ENCODE peak calls at places on chromosomes 7 and 10, in five cellular contexts. S is fibroblast of the aortic adventitia, M is fibroblast of lung, K is GM18507, H is choroid plexus epithelial cell. J is an unnamed sample.

GRCh38 chr10:16155761-16156322 is 281.0 kb upstream of the PTER start:
- DNase-seq in S (no peak), H (no peak), K (no peak), M (no peak), J (no peak)

GRCh38 chr10:126376956-126377355 is 11.3 kb downstream of the ADAM12 start:
- DNase-seq in H (peak; percentile 73), K (no peak), M (peak; percentile 80), S (peak; percentile 62), J (peak; percentile 34)

GRCh38 chr10:46048152-46048551 is 2.1 kb upstream of the MSMB start:
- DNase-seq in M (no peak), H (no peak), S (no peak), K (no peak), J (no peak)

GRCh38 chr7:142301923-142302550 is 44.2 kb upstream of the PRSS58 start:
- DNase-seq in M (peak; percentile 6), H (peak; percentile 45), S (peak; percentile 16), K (no peak), J (no peak)

GRCh38 chr10:15472431-15473400 is 101.6 kb upstream of the FAM171A1 start:
- DNase-seq in M (peak; percentile 88), K (no peak), S (peak; percentile 93), H (peak; percentile 98), J (peak; percentile 68)

GRCh38 chr7:23680417-23681405 is 712 bp downstream of the FAM221A start:
- DNase-seq in S (peak; percentile 51), H (peak; percentile 75), M (peak; percentile 60), K (no peak), J (peak; percentile 32)

GRCh38 chr10:118682518-118682917 is 72.3 kb downstream of the CACUL1 start:
- DNase-seq in M (no peak), K (no peak), H (no peak), S (no peak), J (peak; percentile 7)

GRCh38 chr7:45979275-45980180 is 58.5 kb upstream of the IGFBP3 start:
- DNase-seq in K (no peak), M (no peak), S (no peak), H (no peak), J (no peak)

GRCh38 chr10:69092959-69093850 is 5.3 kb downstream of the SRGN start:
- DNase-seq in S (peak; percentile 94), H (peak; percentile 93), M (peak; percentile 76), K (peak; percentile 51), J (peak; percentile 92)

GRCh38 chr10:122499491-122499941 is 38.2 kb downstream of the HTRA1 start:
- DNase-seq in H (peak; percentile 74), M (peak; percentile 44), K (no peak), S (peak; percentile 88), J (peak; percentile 44)

GRCh38 chr10:32005050-32005449 is 51.2 kb downstream of the KIF5B start:
- DNase-seq in M (peak; percentile 33), S (peak; percentile 55), H (peak; percentile 72), K (no peak), J (peak; percentile 68)

GRCh38 chr7:113710310-113711106 is 208.3 kb downstream of the PPP1R3A start:
- DNase-seq in K (peak; percentile 25), S (peak; percentile 88), M (peak; percentile 84), H (peak; percentile 95), J (peak; percentile 91)